ENCODE peak calls at places on chromosomes 6 and 20, in seven cellular contexts. F, Z, X, D, L, P and E are unnamed samples. For H3K4me1 and H3K27me3, the result is how much of the 10 kb centered on the place peaks cover.

GRCh38 chr6:36781669-36782068 is 57.6 kb downstream of the CPNE5 start:
- DNase-seq in F (no peak), Z (no peak), X (no peak), D (no peak), L (no peak), P (no peak), E (no peak)

GRCh38 chr6:108651781-108652227 is 91.1 kb downstream of the FOXO3 start:
- DNase-seq in F (no peak), Z (peak), X (no peak), D (peak), L (peak), P (no peak), E (no peak)

GRCh38 chr6:145028144-145028818 is 707.0 kb downstream of the EPM2A start:
- DNase-seq in F (peak), Z (no peak), X (peak), D (no peak), L (no peak), P (no peak), E (no peak)

GRCh38 chr6:113120577-113121285 is 736.4 kb upstream of the MARCKS start:
- DNase-seq in F (no peak), Z (no peak), X (no peak), D (no peak), L (no peak), P (no peak), E (no peak)

GRCh38 chr6:19558934-19559333 is 278.2 kb upstream of the ID4 start:
- DNase-seq in F (no peak), Z (no peak), X (no peak), D (no peak), L (no peak), P (no peak), E (no peak)

GRCh38 chr6:92684386-92684785 is 735.0 kb downstream of the EPHA7 start:
- DNase-seq in F (no peak), Z (no peak), X (no peak), D (no peak), L (no peak), P (no peak), E (no peak)

GRCh38 chr6:11009353-11009752 is 34.8 kb downstream of the ELOVL2 start:
- DNase-seq in F (no peak), Z (no peak), X (no peak), D (no peak), L (no peak), P (no peak), E (no peak)

GRCh38 chr20:17570347-17571152 is 675 bp downstream of the DSTN start:
- DNase-seq in F (no peak), Z (peak), X (peak), D (peak), L (peak), P (no peak), E (peak)

GRCh38 chr20:2873747-2874041 is 413 bp downstream of the PTPRA start:
- DNase-seq in F (peak), Z (peak), X (peak), D (no peak), L (no peak), P (peak), E (peak)

GRCh38 chr6:6820688-6821238 is 232.2 kb downstream of the LY86 start:
- DNase-seq in F (peak), Z (no peak), X (no peak), D (no peak), L (no peak), P (no peak), E (no peak)

GRCh38 chr20:21702553-21703467 is 2.7 kb upstream of the PAX1 start:
- DNase-seq in F (no peak), Z (no peak), X (peak), D (no peak), L (peak), P (no peak), E (peak)

GRCh38 chr6:125984311-125984710 is 2.0 kb upstream of the TRMT11 start:
- DNase-seq in F (no peak), Z (no peak), X (no peak), D (no peak), L (no peak), P (no peak), E (no peak)

GRCh38 chr6:90068264-90068663 is 174.0 kb downstream of the GJA10 start:
- DNase-seq in F (no peak), Z (peak), X (no peak), D (no peak), L (no peak), P (no peak), E (no peak)

GRCh38 chr6:150720774-150721233 is 121.1 kb downstream of the PLEKHG1 start:
- DNase-seq in F (no peak), Z (no peak), X (no peak), D (no peak), L (no peak), P (no peak), E (no peak)

GRCh38 chr6:2120912-2121311 is 124.5 kb downstream of the GMDS start:
- DNase-seq in F (no peak), Z (no peak), X (no peak), D (no peak), L (no peak), P (no peak), E (no peak)

GRCh38 chr6:1739220-1739619 is 129.5 kb downstream of the FOXC1 start:
- DNase-seq in F (no peak), Z (no peak), X (no peak), D (no peak), L (no peak), P (no peak), E (no peak)

GRCh38 chr20:37882961-37883712 is 19.8 kb upstream of the VSTM2L start:
- DNase-seq in F (no peak), Z (no peak), X (no peak), D (no peak), L (no peak), P (no peak), E (no peak)

GRCh38 chr20:53621482-53622246 is 28.0 kb upstream of the ZNF217 start:
- DNase-seq in F (no peak), Z (peak), X (no peak), D (peak), L (peak), P (no peak), E (peak)

GRCh38 chr20:6693178-6693807 is 74.2 kb upstream of the BMP2 start:
- DNase-seq in F (no peak), Z (no peak), X (no peak), D (no peak), L (no peak), P (no peak), E (no peak)

GRCh38 chr20:52025938-52026337 is 165.6 kb downstream of the ZFP64 start:
- DNase-seq in F (no peak), Z (no peak), X (no peak), D (no peak), L (no peak), P (no peak), E (no peak)

GRCh38 chr6:166707045-166707444 is 80.0 kb upstream of the RPS6KA2 start:
- DNase-seq in F (peak), Z (peak), X (peak), D (no peak), L (peak), P (no peak), E (peak)

GRCh38 chr6:146965110-146965689 is 239.0 kb upstream of the STXBP5 start:
- DNase-seq in F (no peak), Z (no peak), X (no peak), D (no peak), L (no peak), P (no peak), E (no peak)

GRCh38 chr20:444862-445426 is 17.4 kb downstream of the TBC1D20 start:
- DNase-seq in F (no peak), Z (no peak), X (peak), D (no peak), L (no peak), P (no peak), E (no peak)

GRCh38 chr20:18188446-18188845 is 50.8 kb downstream of the KAT14 start:
- DNase-seq in F (no peak), Z (no peak), X (no peak), D (no peak), L (no peak), P (no peak), E (no peak)

GRCh38 chr6:31734247-31734702 is 2.1 kb downstream of the CLIC1 start:
- DNase-seq in F (no peak), Z (no peak), X (no peak), D (no peak), L (no peak), P (no peak), E (no peak)

GRCh38 chr6:31736768-31737314 is 511 bp upstream of the CLIC1 start:
- DNase-seq in F (no peak), Z (no peak), X (no peak), D (no peak), L (no peak), P (no peak), E (peak)

GRCh38 chr6:31733734-31734133 is 2.6 kb downstream of the CLIC1 start:
- DNase-seq in F (no peak), Z (no peak), X (no peak), D (no peak), L (no peak), P (no peak), E (no peak)

GRCh38 chr6:31736026-31736767 is at the start of gene CLIC1:
- DNase-seq in F (no peak), Z (peak), X (peak), D (peak), L (peak), P (peak), E (peak)

DNA sequence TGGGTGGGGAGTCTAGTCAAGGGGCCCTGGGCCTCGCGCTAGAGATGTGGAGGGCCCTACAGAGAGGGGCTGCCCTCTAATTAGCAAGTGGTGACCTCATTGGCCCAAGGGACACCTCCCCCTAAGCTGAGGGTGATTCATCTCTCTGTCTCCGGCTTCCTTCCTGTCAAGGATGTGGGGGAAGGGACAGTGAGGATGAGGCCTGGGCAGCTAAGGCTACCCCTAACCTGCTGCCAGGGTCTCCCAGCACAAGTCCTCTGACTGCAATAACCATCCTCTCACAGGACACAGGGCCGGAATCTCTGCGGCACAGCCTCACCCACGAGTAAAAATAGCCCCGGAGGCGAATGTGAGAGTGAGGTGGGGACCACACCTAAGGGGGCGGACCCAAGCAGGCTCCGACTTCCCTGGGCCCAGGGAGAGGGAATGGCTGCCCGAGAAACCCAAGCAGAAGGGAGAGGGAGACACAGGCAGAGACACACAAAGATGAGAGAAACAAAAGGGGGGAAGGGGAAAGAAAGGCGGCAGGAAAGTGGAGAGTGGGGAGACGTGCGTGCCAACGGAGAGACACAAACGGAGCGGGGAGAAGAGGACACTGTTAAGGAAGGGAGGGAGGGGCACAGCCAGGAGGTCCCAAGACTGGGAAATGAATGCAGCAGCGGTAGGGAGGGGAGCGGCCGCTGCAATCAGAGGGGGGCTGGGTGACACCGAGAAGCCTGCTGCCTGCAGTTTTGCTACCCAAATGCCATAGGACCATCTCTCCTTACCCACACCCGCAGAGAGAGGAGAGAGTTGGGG is 1.4 kb downstream of the CLIC1 start:
- DNase-seq in F (no peak), Z (peak), X (peak), D (peak), L (no peak), P (peak), E (peak)
- H3K4me1 ChIP-seq in F (under half), Z (under half), X (under half), D (under half), L (under half), P (half or more), E (under half)

GRCh38 chr20:60101201-60101893 is 143.1 kb downstream of the CDH26 start:
- DNase-seq in F (no peak), Z (no peak), X (no peak), D (no peak), L (no peak), P (no peak), E (no peak)
- H3K27me3 ChIP-seq in F (under half), Z (under half), X (under half), D (under half), L (under half), P (under half), E (under half)

GRCh38 chr20:46010491-46011405 is 2.0 kb downstream of the MMP9 start:
- DNase-seq in F (no peak), Z (no peak), X (no peak), D (no peak), L (no peak), P (peak), E (no peak)

GRCh38 chr20:46009847-46010246 is 1.1 kb downstream of the MMP9 start:
- DNase-seq in F (no peak), Z (no peak), X (no peak), D (no peak), L (no peak), P (no peak), E (no peak)

GRCh38 chr20:46012926-46013825 is 4.5 kb downstream of the MMP9 start:
- DNase-seq in F (no peak), Z (no peak), X (no peak), D (no peak), L (no peak), P (no peak), E (no peak)

GRCh38 chr20:46013826-46014516 is 5.3 kb downstream of the MMP9 start:
- DNase-seq in F (no peak), Z (no peak), X (peak), D (no peak), L (no peak), P (peak), E (peak)

DNA sequence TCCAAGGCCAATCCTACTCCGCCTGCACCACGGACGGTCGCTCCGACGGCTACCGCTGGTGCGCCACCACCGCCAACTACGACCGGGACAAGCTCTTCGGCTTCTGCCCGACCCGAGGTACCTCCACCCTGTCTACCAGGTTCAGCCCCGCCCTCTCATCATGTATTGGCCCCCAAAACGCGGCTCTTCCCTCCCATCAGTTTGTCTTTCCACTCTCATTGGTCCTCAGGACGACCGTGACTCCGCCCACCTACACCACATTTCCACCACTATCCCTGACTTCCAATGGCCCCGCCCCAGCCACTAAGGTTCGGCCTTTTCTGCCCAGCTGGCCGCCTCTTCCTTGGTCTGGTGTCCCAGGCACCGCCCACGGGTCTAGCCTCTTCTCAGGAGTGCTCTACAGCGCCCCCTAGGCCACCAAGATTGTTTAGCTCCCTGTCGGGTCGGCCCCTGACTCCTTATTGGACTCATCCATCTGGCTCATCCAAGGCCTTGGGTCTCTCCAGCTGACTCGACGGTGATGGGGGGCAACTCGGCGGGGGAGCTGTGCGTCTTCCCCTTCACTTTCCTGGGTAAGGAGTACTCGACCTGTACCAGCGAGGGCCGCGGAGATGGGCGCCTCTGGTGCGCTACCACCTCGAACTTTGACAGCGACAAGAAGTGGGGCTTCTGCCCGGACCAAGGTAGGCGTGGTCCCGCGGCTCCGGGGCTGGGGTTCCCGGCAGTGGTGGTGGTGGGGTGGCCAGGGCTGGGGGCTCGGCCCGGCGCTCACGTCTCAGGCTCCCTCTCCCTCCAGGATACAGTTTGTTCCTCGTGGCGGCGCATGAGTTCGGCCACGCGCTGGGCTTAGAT is 3.1 kb downstream of the MMP9 start:
- DNase-seq in F (no peak), Z (peak), X (no peak), D (no peak), L (peak), P (peak), E (peak)
- H3K4me1 ChIP-seq in F (under half), Z (under half), X (under half), D (under half), L (under half), P (half or more), E (under half)

DNA sequence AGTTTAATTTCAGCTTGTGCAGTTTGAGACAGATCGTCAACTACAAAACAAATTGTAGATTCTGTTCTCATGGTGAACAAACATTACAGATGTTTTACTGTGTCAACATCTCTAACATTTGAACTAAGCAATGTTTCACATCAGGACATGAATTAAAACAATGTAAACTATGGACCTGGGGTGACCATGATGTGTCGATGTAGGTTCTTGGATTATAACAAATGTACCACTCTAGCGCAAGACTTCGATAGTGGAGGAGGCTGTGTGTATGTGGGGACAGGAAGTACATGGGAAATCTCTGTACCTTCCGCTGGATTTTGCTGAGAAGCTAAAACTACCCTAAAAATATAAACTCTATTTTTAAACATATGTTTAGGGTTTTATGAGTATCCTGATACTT is 17.1 kb downstream of the HIVEP2 start:
- DNase-seq in F (no peak), Z (no peak), X (no peak), D (no peak), L (no peak), P (no peak), E (no peak)
- H3K27me3 ChIP-seq in F (under half), Z (under half), X (under half), D (under half), L (under half), P (under half), E (under half)

GRCh38 chr6:158815915-158816314 is 3.3 kb downstream of the EZR start:
- DNase-seq in F (no peak), Z (no peak), X (no peak), D (peak), L (no peak), P (no peak), E (no peak)

GRCh38 chr6:158815379-158815724 is 3.8 kb downstream of the EZR start:
- DNase-seq in F (no peak), Z (no peak), X (no peak), D (peak), L (no peak), P (no peak), E (no peak)

GRCh38 chr6:158818008-158818579 is 1.1 kb downstream of the EZR start:
- DNase-seq in F (no peak), Z (peak), X (peak), D (peak), L (peak), P (peak), E (peak)

GRCh38 chr6:158817298-158818007 is 1.7 kb downstream of the EZR start:
- DNase-seq in F (no peak), Z (peak), X (peak), D (peak), L (no peak), P (peak), E (peak)

DNA sequence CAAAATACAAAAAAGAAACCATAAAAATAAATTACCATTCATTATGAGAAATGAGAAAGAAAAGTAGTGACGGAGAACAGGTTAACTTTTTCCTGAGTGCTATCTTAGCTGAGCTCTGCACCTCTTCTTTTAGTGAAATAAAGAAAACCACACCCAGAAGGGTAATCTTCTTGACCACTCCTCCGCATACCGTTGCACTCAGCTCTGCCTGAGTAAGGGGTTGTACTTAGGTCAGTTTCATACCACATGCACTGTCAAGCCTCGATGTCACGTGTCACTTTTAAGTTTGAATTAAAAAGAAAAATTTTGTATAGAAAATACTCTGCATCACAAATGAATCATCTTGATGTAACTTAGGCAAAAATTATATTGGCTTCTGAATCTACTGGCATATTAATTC is 2.8 kb downstream of the EZR start:
- DNase-seq in F (no peak), Z (no peak), X (peak), D (no peak), L (no peak), P (no peak), E (no peak)
- H3K4me1 ChIP-seq in F (under half), Z (under half), X (under half), D (under half), L (under half), P (half or more), E (under half)

DNA sequence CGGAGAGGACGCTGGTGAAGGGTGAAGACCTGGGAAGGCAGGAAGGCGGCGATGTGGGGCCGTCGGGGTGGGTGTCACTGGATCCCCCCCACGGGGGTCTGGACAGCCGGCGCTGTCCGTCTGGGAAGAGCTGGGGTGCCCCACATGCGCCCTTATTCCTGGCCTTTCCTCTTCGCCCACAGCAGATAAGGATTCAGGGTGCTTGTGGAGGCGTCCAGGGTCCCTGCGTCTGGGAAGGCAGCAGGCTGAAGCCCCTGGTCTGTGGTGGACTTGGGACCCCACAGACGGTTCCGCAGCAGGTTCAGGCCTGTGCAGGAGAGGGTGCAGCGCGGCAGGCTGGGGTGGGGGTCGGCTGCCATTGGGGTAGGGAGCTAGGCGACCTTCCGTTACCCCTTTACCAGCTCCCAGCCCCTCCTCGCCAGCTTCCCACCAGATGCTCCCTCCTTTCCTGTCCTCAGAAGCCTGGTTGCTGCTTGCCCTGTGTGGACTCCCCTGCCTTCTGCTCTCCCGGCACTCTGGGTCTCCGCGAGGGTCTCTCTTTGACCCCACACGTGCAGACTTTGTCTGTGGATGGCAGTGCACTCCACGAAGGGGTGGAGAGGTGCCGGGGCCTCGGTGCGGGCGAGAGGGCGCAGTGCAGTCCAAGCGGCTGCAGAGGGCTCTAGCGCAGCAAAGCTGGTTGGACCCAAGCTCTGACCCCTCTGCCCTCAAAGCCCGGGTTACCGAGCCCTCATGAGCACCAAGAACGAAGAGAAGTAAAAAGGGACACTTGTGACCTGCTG is 2.1 kb upstream of the GATA5 start:
- DNase-seq in F (no peak), Z (no peak), X (peak), D (no peak), L (no peak), P (no peak), E (no peak)
- H3K27me3 ChIP-seq in F (half or more), Z (half or more), X (under half), D (under half), L (half or more), P (under half), E (under half)